ENCODE peak calls at places on chromosomes 16 and 17, in nine cellular contexts. S is stomach, R is HepG2, V is transverse colon, B is suprapubic skin, E is A549, I is ovary, Y is tibial nerve, O is GM12878. P is an unnamed sample.

GRCh38 chr17:2366747-2367494 is 29.6 kb downstream of the SGSM2 start:
- DNase-seq in S (no peak), R (no peak), V (no peak), B (no peak), E (peak), I (no peak), Y (no peak), O (no peak), P (no peak)

GRCh38 chr17:489758-490329 is 137.2 kb upstream of the RPH3AL start:
- DNase-seq in S (peak), R (peak), V (peak), B (no peak), E (peak), I (peak), Y (no peak), O (no peak), P (peak)

GRCh38 chr17:42111901-42112551 is 488 bp downstream of the DHX58 start:
- DNase-seq in S (peak), R (no peak), V (peak), B (no peak), E (no peak), I (no peak), Y (no peak), O (no peak), P (peak)

GRCh38 chr17:17414316-17414937 is 62.4 kb upstream of the MED9 start:
- DNase-seq in S (no peak), R (no peak), V (no peak), B (no peak), E (no peak), I (no peak), Y (peak), O (no peak), P (no peak)

GRCh38 chr16:21684199-21684598 is 20.4 kb downstream of the OTOA start:
- DNase-seq in S (no peak), R (peak), V (peak), B (no peak), E (no peak), I (no peak), Y (no peak), O (no peak), P (no peak)

GRCh38 chr16:24771779-24772157 is 42.3 kb downstream of the TNRC6A start:
- DNase-seq in S (no peak), R (peak), V (no peak), B (no peak), E (no peak), I (no peak), Y (no peak), O (no peak), P (no peak)

GRCh38 chr17:81388091-81388611 is 7.1 kb upstream of the BAHCC1 start:
- DNase-seq in S (no peak), R (no peak), V (no peak), B (no peak), E (no peak), I (peak), Y (no peak), O (no peak), P (no peak)

GRCh38 chr16:64012166-64012565 is 1109.7 kb downstream of the CDH11 start:
- DNase-seq in S (no peak), R (no peak), V (no peak), B (no peak), E (no peak), I (no peak), Y (no peak), O (no peak), P (no peak)

GRCh38 chr17:9234404-9234945 is 213.2 kb downstream of the NTN1 start:
- DNase-seq in S (no peak), R (no peak), V (no peak), B (no peak), E (no peak), I (no peak), Y (no peak), O (no peak), P (no peak)

GRCh38 chr17:58995247-58995940 is 111.3 kb downstream of the TRIM37 start:
- DNase-seq in S (no peak), R (no peak), V (no peak), B (no peak), E (no peak), I (no peak), Y (no peak), O (no peak), P (no peak)

GRCh38 chr16:54284931-54285413 is 1.6 kb downstream of the IRX3 start:
- DNase-seq in S (no peak), R (no peak), V (no peak), B (no peak), E (no peak), I (no peak), Y (no peak), O (no peak), P (no peak)

GRCh38 chr16:7394936-7395335 is 62.3 kb downstream of the RBFOX1 start:
- DNase-seq in S (no peak), R (no peak), V (no peak), B (no peak), E (no peak), I (no peak), Y (no peak), O (no peak), P (no peak)

GRCh38 chr16:30521873-30522641 is 4.3 kb downstream of the ZNF768 start:
- DNase-seq in S (no peak), R (peak), V (peak), B (no peak), E (peak), I (no peak), Y (no peak), O (no peak), P (no peak)

GRCh38 chr16:2986623-2987188 is 6.5 kb upstream of the PKMYT1 start:
- DNase-seq in S (no peak), R (no peak), V (no peak), B (no peak), E (no peak), I (no peak), Y (no peak), O (no peak), P (no peak)

GRCh38 chr17:48374650-48375230 is 55.3 kb downstream of the SKAP1 start:
- DNase-seq in S (peak), R (peak), V (peak), B (no peak), E (peak), I (no peak), Y (peak), O (no peak), P (peak)

GRCh38 chr17:1074886-1075665 is 78.1 kb downstream of the TIMM22 start:
- DNase-seq in S (no peak), R (no peak), V (no peak), B (no peak), E (no peak), I (no peak), Y (no peak), O (no peak), P (no peak)

GRCh38 chr16:892536-893255 is 78.1 kb downstream of the LMF1 start:
- DNase-seq in S (no peak), R (no peak), V (no peak), B (no peak), E (no peak), I (no peak), Y (no peak), O (no peak), P (no peak)

DNA sequence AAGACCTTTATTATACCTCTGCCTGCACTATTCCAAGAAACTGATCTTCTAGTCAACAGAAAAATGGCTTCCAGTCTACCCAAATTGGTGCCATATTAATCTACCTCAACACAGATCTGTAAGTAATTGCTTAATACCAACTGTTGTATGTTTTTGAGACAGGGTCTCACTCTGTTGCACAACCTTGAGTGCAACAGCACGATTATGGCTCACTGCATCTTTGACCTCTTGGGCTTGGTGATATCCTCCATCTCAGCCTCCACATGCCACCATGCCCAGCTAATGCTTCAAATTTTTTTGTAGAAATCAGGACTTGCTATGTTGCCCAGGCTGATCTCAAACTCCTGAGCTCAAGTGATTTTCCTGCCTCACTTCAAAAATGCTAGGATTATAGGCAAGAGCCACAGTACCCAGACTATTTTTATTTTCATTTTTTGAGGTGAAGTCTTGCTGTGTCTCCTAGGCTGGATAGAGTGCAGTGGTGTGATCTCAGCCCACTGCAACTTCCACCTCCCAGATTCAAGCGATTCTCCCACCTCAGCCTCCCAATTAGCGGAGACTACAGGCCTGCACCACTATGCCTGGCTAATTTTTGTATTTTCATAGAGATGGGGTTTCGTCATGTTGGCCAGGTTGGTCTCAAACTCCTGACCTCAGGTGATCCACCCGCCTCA is 14.4 kb downstream of the NUFIP2 start:
- DNase-seq in S (no peak), R (no peak), V (no peak), B (no peak), E (no peak), I (no peak), Y (no peak), O (no peak), P (no peak)
- TF ChIP-seq POLR2A in S (no peak), R (no peak), V (no peak), B (no peak), E (no peak), I (no peak), Y (no peak), O (peak), P (no peak)

DNA sequence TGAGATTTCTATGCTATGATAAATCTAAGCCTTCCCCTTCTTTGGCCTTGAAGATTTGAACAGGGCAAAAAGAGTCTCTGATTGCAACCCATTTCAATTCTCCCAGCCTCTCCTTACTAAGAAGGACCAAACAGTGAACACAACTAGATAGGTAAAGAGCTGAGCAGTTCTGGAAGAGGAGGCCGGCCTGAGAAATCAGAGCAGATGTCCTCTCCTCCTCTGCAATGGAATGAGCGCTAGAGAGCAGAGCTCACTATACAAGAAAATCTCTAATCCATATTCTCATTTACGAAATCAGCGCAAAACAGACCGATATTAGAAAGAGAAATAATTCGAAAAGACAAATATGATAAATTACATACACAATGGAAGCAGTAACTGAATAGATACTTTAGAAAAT is 124.2 kb downstream of the CDK5R1 start:
- DNase-seq in S (no peak), R (no peak), V (no peak), B (no peak), E (no peak), I (no peak), Y (no peak), O (no peak), P (no peak)
- TF ChIP-seq CTCF in S (no peak), R (no peak), V (no peak), B (no peak), E (no peak), I (no peak), Y (no peak), O (no peak), P (no peak)

GRCh38 chr17:77649717-77650211 is 308.7 kb upstream of the TNRC6C start:
- DNase-seq in S (no peak), R (no peak), V (no peak), B (peak), E (peak), I (peak), Y (no peak), O (no peak), P (no peak)

GRCh38 chr17:77654861-77655260 is 303.6 kb upstream of the TNRC6C start:
- DNase-seq in S (no peak), R (no peak), V (no peak), B (peak), E (no peak), I (no peak), Y (no peak), O (no peak), P (no peak)

GRCh38 chr17:77656054-77656453 is 302.4 kb upstream of the TNRC6C start:
- DNase-seq in S (no peak), R (no peak), V (no peak), B (no peak), E (no peak), I (no peak), Y (no peak), O (no peak), P (no peak)

GRCh38 chr17:77654296-77654695 is 304.2 kb upstream of the TNRC6C start:
- DNase-seq in S (no peak), R (no peak), V (no peak), B (peak), E (no peak), I (no peak), Y (no peak), O (no peak), P (no peak)

GRCh38 chr17:77651983-77652382 is 306.5 kb upstream of the TNRC6C start:
- DNase-seq in S (no peak), R (no peak), V (no peak), B (peak), E (no peak), I (no peak), Y (no peak), O (no peak), P (no peak)
- TF ChIP-seq EP300 in S (no peak), R (no peak), V (no peak), B (no peak), E (no peak), I (no peak), Y (no peak), O (no peak), P (no peak)

GRCh38 chr16:85755929-85756768 is 5.3 kb upstream of the C16orf74 start:
- DNase-seq in S (no peak), R (no peak), V (peak), B (no peak), E (no peak), I (no peak), Y (no peak), O (peak), P (no peak)
- TF ChIP-seq POLR2A in S (no peak), R (no peak), V (peak), B (no peak), E (no peak), I (no peak), Y (no peak), O (peak), P (no peak)

GRCh38 chr16:88429387-88430184 is 23.5 kb upstream of the ZFPM1 start:
- DNase-seq in S (no peak), R (no peak), V (no peak), B (no peak), E (no peak), I (no peak), Y (no peak), O (no peak), P (peak)

GRCh38 chr16:88432174-88432573 is 20.9 kb upstream of the ZFPM1 start:
- DNase-seq in S (no peak), R (no peak), V (no peak), B (no peak), E (no peak), I (no peak), Y (no peak), O (no peak), P (peak)

GRCh38 chr16:88431651-88432050 is 21.4 kb upstream of the ZFPM1 start:
- DNase-seq in S (no peak), R (no peak), V (no peak), B (no peak), E (no peak), I (no peak), Y (no peak), O (no peak), P (no peak)

GRCh38 chr16:88430185-88430523 is 22.9 kb upstream of the ZFPM1 start:
- DNase-seq in S (no peak), R (no peak), V (no peak), B (no peak), E (no peak), I (no peak), Y (no peak), O (no peak), P (no peak)

DNA sequence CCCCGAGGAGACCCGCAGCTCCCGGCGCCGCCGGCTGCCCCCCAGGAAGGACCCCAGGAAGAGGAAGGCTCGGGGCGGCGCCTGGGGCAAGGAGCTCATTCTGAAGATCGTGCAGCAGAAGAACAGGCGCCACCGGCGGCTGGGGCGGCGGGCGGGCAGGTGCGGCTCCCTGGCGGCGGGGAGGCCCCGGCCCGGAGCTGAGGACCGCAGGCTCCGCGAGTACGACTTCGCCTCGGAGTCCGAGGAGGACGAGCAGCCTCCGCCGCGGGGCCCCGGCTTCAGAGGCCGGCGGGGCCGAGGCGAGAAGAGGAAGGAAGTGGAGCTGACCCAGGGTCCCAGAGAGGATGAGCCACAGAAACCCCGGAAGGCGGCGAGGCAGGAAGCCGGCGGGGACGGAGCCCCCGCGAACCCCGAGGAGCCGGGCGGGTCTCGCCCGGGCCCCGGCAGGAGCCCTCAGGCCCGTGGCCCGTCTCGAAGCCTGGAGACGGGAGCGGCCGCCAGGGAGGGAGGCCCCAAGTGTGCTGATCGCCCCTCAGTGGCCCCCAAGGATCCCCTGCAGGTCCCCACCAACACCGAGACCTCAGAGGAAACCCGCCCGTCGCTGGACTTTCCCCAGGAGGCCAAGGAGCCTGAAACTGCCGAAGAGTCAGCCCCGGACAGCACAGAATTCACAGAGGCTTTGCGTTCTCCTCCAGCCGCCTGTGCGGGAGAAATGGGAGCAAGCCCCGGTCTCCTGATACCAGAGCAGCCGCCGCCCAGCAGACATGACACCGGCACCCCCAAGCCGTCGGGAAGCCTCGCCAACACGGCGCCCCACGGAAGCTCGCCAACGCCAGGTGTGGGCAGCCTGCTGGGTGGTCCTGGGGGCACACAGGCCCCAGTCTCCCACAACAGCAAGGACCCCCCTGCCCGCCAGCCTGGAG is 22.3 kb upstream of the ZFPM1 start:
- DNase-seq in S (no peak), R (no peak), V (peak), B (no peak), E (no peak), I (no peak), Y (no peak), O (no peak), P (peak)
- TF ChIP-seq CTCF in S (no peak), R (no peak), V (no peak), B (no peak), E (no peak), I (no peak), Y (no peak), O (no peak), P (peak)